ENCODE peak calls at places on chromosomes 13 and 19, in nine cellular contexts. G is AG09309, R is Peyer's patch, M is left lung, Z is sigmoid colon, E is nephron progenitor cell, I is kidney, P is GM20000, W is endothelial cell of umbilical vein. D is an unnamed sample.
A peak's percentile ranks its signal among the peaks of the same experiment; 100 is the strongest.

GRCh38 chr19:10908380-10908960 is 20.0 kb downstream of the YIPF2 start:
- DNase-seq in G (no peak), R (no peak), M (no peak), Z (no peak), E (no peak), I (no peak), P (no peak), W (no peak), D (no peak)

GRCh38 chr19:45276284-45276687 is 25.2 kb downstream of the MARK4 start:
- DNase-seq in G (no peak), R (no peak), M (no peak), Z (no peak), E (no peak), I (no peak), P (no peak), W (no peak), D (no peak)

GRCh38 chr19:14147797-14148605 is 11.6 kb upstream of the ASF1B start:
- DNase-seq in G (no peak), R (peak; percentile 74), M (peak; percentile 88), Z (peak; percentile 91), E (peak; percentile 80), I (peak; percentile 91), P (peak; percentile 79), W (peak; percentile 77), D (no peak)

GRCh38 chr13:31951215-31951678 is 80.3 kb upstream of the FRY start:
- DNase-seq in G (no peak), R (peak; percentile 89), M (peak; percentile 91), Z (peak; percentile 72), E (no peak), I (peak; percentile 77), P (peak; percentile 82), W (no peak), D (no peak)

GRCh38 chr19:6639439-6639838 is 30.5 kb downstream of the TNFSF14 start:
- DNase-seq in G (no peak), R (no peak), M (no peak), Z (no peak), E (no peak), I (no peak), P (no peak), W (peak; percentile 35), D (no peak)

GRCh38 chr13:83867708-83868107 is 14.6 kb downstream of the SLITRK1 start:
- DNase-seq in G (no peak), R (no peak), M (no peak), Z (no peak), E (no peak), I (no peak), P (no peak), W (no peak), D (no peak)

GRCh38 chr19:7871280-7871529 is 3.0 kb downstream of the PRR36 start:
- DNase-seq in G (no peak), R (no peak), M (no peak), Z (no peak), E (no peak), I (no peak), P (no peak), W (no peak), D (no peak)

GRCh38 chr19:11942843-11943108 is 17.9 kb downstream of the ZNF700 start:
- DNase-seq in G (no peak), R (no peak), M (no peak), Z (no peak), E (no peak), I (no peak), P (no peak), W (no peak), D (no peak)

GRCh38 chr19:55372316-55373081 is 2.2 kb upstream of the IL11 start:
- DNase-seq in G (no peak), R (no peak), M (no peak), Z (no peak), E (no peak), I (peak; percentile 78), P (no peak), W (no peak), D (no peak)

GRCh38 chr19:22030680-22031079 is 19.9 kb upstream of the ZNF208 start:
- DNase-seq in G (no peak), R (no peak), M (no peak), Z (no peak), E (no peak), I (no peak), P (no peak), W (no peak), D (no peak)

GRCh38 chr19:3683866-3684816 is 16.1 kb downstream of the PIP5K1C start:
- DNase-seq in G (no peak), R (no peak), M (peak; percentile 70), Z (no peak), E (no peak), I (peak; percentile 57), P (peak; percentile 90), W (no peak), D (no peak)

GRCh38 chr19:38850976-38851621 is 1.3 kb upstream of the HNRNPL start:
- DNase-seq in G (no peak), R (peak; percentile 68), M (peak; percentile 83), Z (peak; percentile 80), E (peak; percentile 50), I (peak; percentile 88), P (no peak), W (peak; percentile 19), D (no peak)

GRCh38 chr19:31326329-31327028 is 22.8 kb downstream of the TSHZ3 start:
- DNase-seq in G (no peak), R (no peak), M (no peak), Z (no peak), E (no peak), I (no peak), P (no peak), W (no peak), D (no peak)

GRCh38 chr19:31328238-31328637 is 21.0 kb downstream of the TSHZ3 start:
- DNase-seq in G (no peak), R (no peak), M (no peak), Z (no peak), E (no peak), I (no peak), P (no peak), W (no peak), D (no peak)

GRCh38 chr19:31330237-31330636 is 19.0 kb downstream of the TSHZ3 start:
- DNase-seq in G (no peak), R (no peak), M (peak; percentile 64), Z (peak; percentile 58), E (no peak), I (no peak), P (no peak), W (no peak), D (no peak)

GRCh38 chr19:31329819-31330218 is 19.4 kb downstream of the TSHZ3 start:
- DNase-seq in G (no peak), R (no peak), M (no peak), Z (no peak), E (no peak), I (no peak), P (no peak), W (peak; percentile 76), D (no peak)

GRCh38 chr19:31325342-31325741 is 23.9 kb downstream of the TSHZ3 start:
- DNase-seq in G (no peak), R (no peak), M (no peak), Z (no peak), E (no peak), I (no peak), P (no peak), W (no peak), D (no peak)
- TF ChIP-seq CTCF in G (no peak), R (no peak), M (no peak), Z (no peak), E (no peak), I (no peak), P (no peak), W (no peak), D (no peak)

DNA sequence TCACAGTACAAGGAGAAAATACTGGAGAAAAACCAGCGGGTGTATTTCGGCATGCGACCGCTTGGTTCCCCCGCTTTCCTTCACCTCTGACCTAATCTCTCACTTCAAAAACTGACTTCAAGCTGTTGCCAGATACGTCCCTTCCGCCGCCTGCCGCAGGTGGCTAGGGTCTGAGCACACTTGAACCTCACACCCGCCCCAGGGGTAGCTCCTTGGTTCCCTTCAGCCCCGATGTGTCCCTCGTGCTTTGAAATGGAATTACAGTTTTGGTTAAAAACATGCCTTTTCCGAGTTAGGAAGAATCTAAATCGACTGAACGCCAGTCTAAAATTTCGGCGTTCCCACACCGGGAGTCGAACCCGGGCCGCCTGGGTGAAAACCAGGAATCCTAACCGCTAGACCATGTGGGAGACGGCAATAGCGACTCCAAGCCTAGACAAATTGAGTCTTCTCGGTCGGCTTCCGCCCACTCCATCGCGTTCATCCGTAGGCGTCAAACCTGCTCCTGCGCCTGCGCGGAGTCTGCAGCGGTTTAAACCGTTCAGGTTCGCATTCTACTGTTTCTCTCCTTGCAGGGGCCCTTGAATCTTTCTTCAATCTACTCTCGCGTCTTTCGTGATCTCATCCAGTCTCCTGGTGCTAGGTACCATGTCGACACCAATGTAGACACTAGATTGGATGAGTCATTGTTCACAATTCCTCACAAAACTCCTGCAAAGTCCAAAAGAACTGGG is 71.5 kb downstream of the NUFIP1 start:
- DNase-seq in G (peak; percentile 87), R (peak; percentile 99), M (peak; percentile 96), Z (peak; percentile 98), E (peak; percentile 98), I (peak; percentile 98), P (peak; percentile 83), W (peak; percentile 98), D (peak; percentile 85)
- TF ChIP-seq CTCF in G (peak; percentile 43), R (peak; percentile 66), M (no peak), Z (peak; percentile 37), E (peak; percentile 51), I (peak; percentile 9), P (no peak), W (peak; percentile 42), D (peak; percentile 53)

DNA sequence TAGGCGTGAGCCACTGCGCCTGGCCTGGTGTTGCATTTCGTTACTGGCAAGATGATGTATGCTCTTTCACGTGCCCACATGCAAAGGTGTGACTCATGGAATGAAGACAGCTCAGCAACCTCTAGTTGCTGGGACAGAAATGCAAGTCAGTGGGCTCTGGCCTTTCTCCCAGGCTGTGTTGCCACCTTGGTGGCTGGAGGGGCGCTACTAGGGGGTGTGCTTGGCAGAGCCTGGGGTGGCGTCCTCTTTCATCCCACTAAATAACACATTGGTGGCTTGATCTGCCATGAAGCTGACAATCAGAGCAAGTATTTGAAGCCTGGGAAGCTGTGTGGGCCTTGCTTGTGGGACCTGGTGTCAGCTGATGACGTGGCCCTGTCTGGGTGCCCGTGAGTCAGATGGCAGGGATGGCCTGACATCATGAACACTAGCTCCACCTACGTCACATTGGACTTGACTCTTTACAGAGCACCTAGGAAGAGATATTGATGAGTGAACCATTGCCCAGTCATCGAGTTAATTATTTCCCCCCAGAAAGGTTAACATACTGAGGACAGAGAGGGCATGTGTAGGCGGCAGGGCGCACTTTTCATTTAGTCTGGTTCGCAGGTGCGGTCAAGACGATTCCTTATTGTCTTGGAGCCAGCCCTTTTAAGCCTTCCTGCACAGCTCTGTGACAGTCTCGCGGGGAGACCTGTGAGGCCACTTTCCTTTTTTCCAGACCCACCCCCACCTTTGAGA is 154.2 kb downstream of the TM9SF2 start:
- DNase-seq in G (peak; percentile 72), R (peak; percentile 84), M (no peak), Z (no peak), E (no peak), I (no peak), P (no peak), W (no peak), D (no peak)
- TF ChIP-seq CTCF in G (no peak), R (no peak), M (no peak), Z (no peak), E (no peak), I (no peak), P (no peak), W (no peak), D (no peak)

GRCh38 chr13:81927347-81927746 is 1586.4 kb upstream of the SPRY2 start:
- DNase-seq in G (no peak), R (no peak), M (no peak), Z (no peak), E (no peak), I (no peak), P (no peak), W (no peak), D (no peak)

GRCh38 chr13:81929988-81930387 is 1589.1 kb upstream of the SPRY2 start:
- DNase-seq in G (no peak), R (no peak), M (no peak), Z (no peak), E (no peak), I (no peak), P (no peak), W (peak; percentile 43), D (no peak)
- TF ChIP-seq CTCF in G (peak; percentile 19), R (no peak), M (no peak), Z (peak; percentile 36), E (peak; percentile 54), I (peak; percentile 37), P (no peak), W (peak; percentile 49), D (peak; percentile 2)